ENCODE peak calls at places on chromosomes 2 and 18, in ten cellular contexts. One of them, this sample, is unnamed.
A peak's percentile ranks its signal among the peaks of the same experiment; 100 is the strongest.

GRCh38 chr2:9498210-9498609 is 23.9 kb downstream of the IAH1 start:
- DNase-seq in ovary: no peak
- DNase-seq in lower leg skin: no peak
- DNase-seq in adrenal gland: no peak
- DNase-seq in right lobe of liver: no peak
- DNase-seq in A549: no peak
- DNase-seq in uterus: no peak
- DNase-seq in IMR-90: no peak
- DNase-seq in transverse colon: no peak
- DNase-seq in heart left ventricle: no peak
- DNase-seq in this sample: no peak

GRCh38 chr2:181846840-181847554 is 44.5 kb upstream of the ITPRID2 start:
- DNase-seq in ovary: no peak
- DNase-seq in lower leg skin: no peak
- DNase-seq in adrenal gland: no peak
- DNase-seq in right lobe of liver: no peak
- DNase-seq in A549: no peak
- DNase-seq in uterus: no peak
- DNase-seq in IMR-90: no peak
- DNase-seq in transverse colon: peak; percentile 12
- DNase-seq in heart left ventricle: no peak
- DNase-seq in this sample: no peak

GRCh38 chr18:60537074-60537473 is 164.5 kb upstream of the MC4R start:
- DNase-seq in ovary: no peak
- DNase-seq in lower leg skin: no peak
- DNase-seq in adrenal gland: no peak
- DNase-seq in right lobe of liver: no peak
- DNase-seq in A549: no peak
- DNase-seq in uterus: no peak
- DNase-seq in IMR-90: no peak
- DNase-seq in transverse colon: no peak
- DNase-seq in heart left ventricle: no peak
- DNase-seq in this sample: no peak

GRCh38 chr2:157283468-157283867 is 26.0 kb downstream of the GALNT5 start:
- DNase-seq in ovary: no peak
- DNase-seq in lower leg skin: no peak
- DNase-seq in adrenal gland: no peak
- DNase-seq in right lobe of liver: no peak
- DNase-seq in A549: no peak
- DNase-seq in uterus: no peak
- DNase-seq in IMR-90: no peak
- DNase-seq in transverse colon: peak; percentile 67
- DNase-seq in heart left ventricle: no peak
- DNase-seq in this sample: no peak

GRCh38 chr18:905948-906415 is 1.3 kb downstream of the ADCYAP1 start:
- DNase-seq in ovary: no peak
- DNase-seq in lower leg skin: no peak
- DNase-seq in adrenal gland: no peak
- DNase-seq in right lobe of liver: no peak
- DNase-seq in A549: no peak
- DNase-seq in uterus: no peak
- DNase-seq in IMR-90: no peak
- DNase-seq in transverse colon: no peak
- DNase-seq in heart left ventricle: no peak
- DNase-seq in this sample: no peak

GRCh38 chr18:36274296-36274695 is 23.2 kb upstream of the FHOD3 start:
- DNase-seq in ovary: no peak
- DNase-seq in lower leg skin: no peak
- DNase-seq in adrenal gland: no peak
- DNase-seq in right lobe of liver: no peak
- DNase-seq in A549: no peak
- DNase-seq in uterus: no peak
- DNase-seq in IMR-90: no peak
- DNase-seq in transverse colon: no peak
- DNase-seq in heart left ventricle: no peak
- DNase-seq in this sample: no peak

GRCh38 chr2:109736177-109736827 is 57.8 kb upstream of the RGPD5 start:
- DNase-seq in ovary: peak; percentile 81
- DNase-seq in lower leg skin: peak; percentile 72
- DNase-seq in adrenal gland: peak; percentile 84
- DNase-seq in right lobe of liver: peak; percentile 32
- DNase-seq in A549: peak; percentile 17
- DNase-seq in uterus: peak; percentile 61
- DNase-seq in IMR-90: peak; percentile 65
- DNase-seq in transverse colon: peak; percentile 59
- DNase-seq in heart left ventricle: no peak
- DNase-seq in this sample: no peak

GRCh38 chr18:55997156-55997561 is 409.2 kb upstream of the TCF4 start:
- DNase-seq in ovary: no peak
- DNase-seq in lower leg skin: no peak
- DNase-seq in adrenal gland: no peak
- DNase-seq in right lobe of liver: no peak
- DNase-seq in A549: no peak
- DNase-seq in uterus: no peak
- DNase-seq in IMR-90: no peak
- DNase-seq in transverse colon: no peak
- DNase-seq in heart left ventricle: no peak
- DNase-seq in this sample: no peak

GRCh38 chr2:188588235-188588634 is 296.6 kb downstream of the GULP1 start:
- DNase-seq in ovary: no peak
- DNase-seq in lower leg skin: no peak
- DNase-seq in adrenal gland: no peak
- DNase-seq in right lobe of liver: no peak
- DNase-seq in A549: no peak
- DNase-seq in uterus: no peak
- DNase-seq in IMR-90: peak; percentile 20
- DNase-seq in transverse colon: no peak
- DNase-seq in heart left ventricle: no peak
- DNase-seq in this sample: no peak

GRCh38 chr2:174836345-174836999 is 72.2 kb upstream of the CHRNA1 start:
- DNase-seq in ovary: no peak
- DNase-seq in lower leg skin: no peak
- DNase-seq in adrenal gland: peak; percentile 58
- DNase-seq in right lobe of liver: no peak
- DNase-seq in A549: peak; percentile 11
- DNase-seq in uterus: no peak
- DNase-seq in IMR-90: peak; percentile 97
- DNase-seq in transverse colon: no peak
- DNase-seq in heart left ventricle: no peak
- DNase-seq in this sample: no peak

GRCh38 chr2:174340400-174341300 is 5.9 kb downstream of the SP9 start:
- DNase-seq in ovary: no peak
- DNase-seq in lower leg skin: no peak
- DNase-seq in adrenal gland: no peak
- DNase-seq in right lobe of liver: no peak
- DNase-seq in A549: no peak
- DNase-seq in uterus: no peak
- DNase-seq in IMR-90: no peak
- DNase-seq in transverse colon: no peak
- DNase-seq in heart left ventricle: no peak
- DNase-seq in this sample: no peak

GRCh38 chr2:190458352-190459107 is 50.4 kb downstream of the MFSD6 start:
- DNase-seq in ovary: no peak
- DNase-seq in lower leg skin: no peak
- DNase-seq in adrenal gland: no peak
- DNase-seq in right lobe of liver: no peak
- DNase-seq in A549: no peak
- DNase-seq in uterus: no peak
- DNase-seq in IMR-90: no peak
- DNase-seq in transverse colon: no peak
- DNase-seq in heart left ventricle: no peak
- DNase-seq in this sample: no peak

GRCh38 chr2:152740743-152741328 is 22.4 kb downstream of the ARL6IP6 start:
- DNase-seq in ovary: no peak
- DNase-seq in lower leg skin: no peak
- DNase-seq in adrenal gland: no peak
- DNase-seq in right lobe of liver: no peak
- DNase-seq in A549: peak; percentile 26
- DNase-seq in uterus: no peak
- DNase-seq in IMR-90: peak; percentile 72
- DNase-seq in transverse colon: no peak
- DNase-seq in heart left ventricle: no peak
- DNase-seq in this sample: no peak

DNA sequence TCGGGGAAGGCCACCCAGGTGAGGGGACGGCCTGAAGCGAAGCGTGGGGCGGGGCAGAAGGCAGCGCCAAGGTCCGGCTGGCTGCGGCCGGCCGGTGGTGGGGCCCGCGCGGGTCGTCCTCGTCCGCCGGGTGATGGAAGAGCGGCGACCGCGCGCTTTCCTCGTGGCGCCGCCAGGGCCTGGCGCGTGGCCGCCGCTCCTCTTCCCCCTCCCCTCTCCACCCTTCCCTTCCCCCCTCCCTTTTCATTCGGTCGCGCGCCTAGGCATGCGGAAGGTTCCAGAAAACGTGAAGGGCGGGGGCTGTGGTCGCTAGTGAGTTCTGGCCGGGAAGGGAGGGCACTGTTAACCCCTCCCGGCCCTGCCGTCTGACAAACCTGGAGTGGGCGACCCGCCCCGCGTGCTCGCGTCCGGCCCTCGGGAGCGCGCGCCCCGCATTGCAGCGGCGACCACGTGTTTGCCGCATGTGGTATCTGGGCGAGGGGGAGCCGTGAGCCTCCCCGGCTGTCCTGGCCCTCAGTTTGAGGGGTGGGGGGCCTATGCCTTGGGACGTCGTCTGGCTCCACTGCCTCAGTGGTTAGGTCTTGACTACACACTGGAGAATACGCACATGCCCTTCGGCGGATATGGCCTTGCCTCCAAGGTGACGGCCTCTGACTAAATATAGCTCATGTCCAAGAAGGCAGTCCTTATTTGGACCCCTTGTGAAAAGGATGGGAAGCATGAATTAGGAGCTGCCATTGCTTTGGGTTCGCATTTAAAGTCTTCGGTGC is 578 bp downstream of the MAT2A start:
- DNase-seq in ovary: peak; percentile 75
- DNase-seq in lower leg skin: peak; percentile 73
- DNase-seq in adrenal gland: peak; percentile 84
- DNase-seq in right lobe of liver: peak; percentile 68
- DNase-seq in A549: peak; percentile 40
- DNase-seq in uterus: peak; percentile 80
- DNase-seq in IMR-90: peak; percentile 61
- DNase-seq in transverse colon: peak; percentile 71
- DNase-seq in heart left ventricle: peak; percentile 83
- DNase-seq in this sample: peak; percentile 64
- TF ChIP-seq POLR2A in ovary: no peak
- TF ChIP-seq POLR2A in lower leg skin: no peak
- TF ChIP-seq POLR2A in adrenal gland: no peak
- TF ChIP-seq POLR2A in right lobe of liver: peak; percentile 45
- TF ChIP-seq POLR2A in A549: no peak
- TF ChIP-seq POLR2A in uterus: no peak
- TF ChIP-seq POLR2A in IMR-90: no peak
- TF ChIP-seq POLR2A in transverse colon: no peak
- TF ChIP-seq POLR2A in heart left ventricle: no peak
- TF ChIP-seq POLR2A in this sample: no peak

DNA sequence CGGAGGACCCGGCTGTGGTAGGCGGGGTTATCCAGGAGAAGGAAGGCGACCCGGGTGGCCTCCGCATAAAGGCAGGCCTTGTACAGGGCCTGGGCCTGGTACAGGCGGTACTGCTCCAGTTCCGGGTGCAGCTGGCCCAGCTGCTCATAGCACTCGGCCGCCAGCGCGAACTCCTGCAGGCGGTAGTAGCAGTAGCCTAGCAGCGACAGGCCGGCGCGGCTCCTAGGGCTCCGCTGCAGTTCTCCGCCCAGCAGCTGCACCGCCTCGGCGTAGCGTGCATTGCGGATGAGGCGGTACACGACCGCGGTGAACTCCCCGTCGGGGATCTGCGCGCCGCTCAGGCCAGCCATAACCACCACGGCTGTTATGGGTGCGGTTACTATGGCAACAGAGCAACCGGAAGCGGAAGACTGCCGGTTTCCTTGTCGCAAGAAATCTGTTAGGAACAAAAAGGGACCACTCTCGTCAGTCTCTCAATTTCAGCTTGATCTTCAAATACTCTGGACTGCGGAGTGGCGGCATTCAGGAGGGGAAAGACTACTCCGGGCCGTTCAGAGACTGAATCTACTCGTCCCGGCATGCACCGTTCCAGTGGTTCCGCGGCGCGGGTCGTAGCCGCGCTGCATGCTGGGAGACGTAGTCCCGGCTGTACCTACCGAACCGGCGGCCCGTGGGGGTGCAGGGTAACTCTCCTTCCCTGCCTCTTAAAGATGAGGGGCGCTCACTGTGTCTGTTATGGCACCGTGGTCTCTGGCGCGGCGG is 160.0 kb downstream of the AGPS start:
- DNase-seq in ovary: peak; percentile 86
- DNase-seq in lower leg skin: peak; percentile 80
- DNase-seq in adrenal gland: peak; percentile 93
- DNase-seq in right lobe of liver: peak; percentile 88
- DNase-seq in A549: peak; percentile 89
- DNase-seq in uterus: peak; percentile 83
- DNase-seq in IMR-90: peak; percentile 88
- DNase-seq in transverse colon: peak; percentile 89
- DNase-seq in heart left ventricle: peak; percentile 92
- DNase-seq in this sample: peak; percentile 92
- TF ChIP-seq POLR2A in ovary: peak; percentile 25
- TF ChIP-seq POLR2A in lower leg skin: no peak
- TF ChIP-seq POLR2A in adrenal gland: no peak
- TF ChIP-seq POLR2A in right lobe of liver: peak; percentile 26
- TF ChIP-seq POLR2A in A549: peak; percentile 54
- TF ChIP-seq POLR2A in uterus: peak; percentile 36
- TF ChIP-seq POLR2A in IMR-90: no peak
- TF ChIP-seq POLR2A in transverse colon: peak; percentile 29
- TF ChIP-seq POLR2A in heart left ventricle: no peak
- TF ChIP-seq POLR2A in this sample: no peak

DNA sequence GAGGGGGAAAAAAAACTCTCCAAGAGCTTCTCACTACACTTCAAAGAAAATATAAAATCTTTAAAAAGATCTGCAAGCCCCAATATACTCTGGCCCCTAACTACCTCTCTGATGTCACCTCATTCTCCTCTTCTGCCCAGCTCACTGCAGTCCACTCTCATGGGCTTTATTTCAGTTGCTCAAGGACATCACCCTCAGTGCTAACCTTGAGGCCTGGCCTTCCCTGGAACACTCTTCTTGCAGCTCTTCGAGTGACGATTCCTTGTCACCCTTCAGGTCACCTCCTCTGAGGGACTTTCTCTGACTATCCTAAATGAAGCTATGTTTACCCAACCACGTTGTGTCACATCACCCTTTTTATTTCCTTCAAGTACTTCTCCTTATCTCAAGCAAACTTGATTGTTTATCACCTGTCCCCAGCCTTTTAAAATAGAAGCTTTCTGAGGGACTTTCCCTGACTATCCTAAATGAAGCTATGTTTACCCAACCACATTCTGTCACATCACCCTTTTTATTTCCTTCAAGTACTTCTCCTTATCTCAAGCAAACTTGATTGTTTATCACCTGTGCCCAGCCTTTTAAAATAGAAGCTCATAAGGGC is 10.4 kb downstream of the RTTN start:
- DNase-seq in ovary: no peak
- DNase-seq in lower leg skin: no peak
- DNase-seq in adrenal gland: no peak
- DNase-seq in right lobe of liver: no peak
- DNase-seq in A549: no peak
- DNase-seq in uterus: no peak
- DNase-seq in IMR-90: no peak
- DNase-seq in transverse colon: no peak
- DNase-seq in heart left ventricle: no peak
- DNase-seq in this sample: no peak
- TF ChIP-seq POLR2A in ovary: no peak
- TF ChIP-seq POLR2A in lower leg skin: no peak
- TF ChIP-seq POLR2A in adrenal gland: no peak
- TF ChIP-seq POLR2A in right lobe of liver: no peak
- TF ChIP-seq POLR2A in A549: no peak
- TF ChIP-seq POLR2A in uterus: no peak
- TF ChIP-seq POLR2A in IMR-90: no peak
- TF ChIP-seq POLR2A in transverse colon: no peak
- TF ChIP-seq POLR2A in heart left ventricle: no peak
- TF ChIP-seq POLR2A in this sample: no peak

GRCh38 chr2:229921101-229921891 is 513 bp downstream of the TRIP12 start:
- DNase-seq in ovary: peak; percentile 77
- DNase-seq in lower leg skin: peak; percentile 73
- DNase-seq in adrenal gland: peak; percentile 83
- DNase-seq in right lobe of liver: peak; percentile 73
- DNase-seq in A549: peak; percentile 51
- DNase-seq in uterus: peak; percentile 76
- DNase-seq in IMR-90: peak; percentile 58
- DNase-seq in transverse colon: peak; percentile 75
- DNase-seq in heart left ventricle: peak; percentile 76
- DNase-seq in this sample: peak; percentile 74
- TF ChIP-seq POLR2A in ovary: no peak
- TF ChIP-seq POLR2A in lower leg skin: no peak
- TF ChIP-seq POLR2A in adrenal gland: no peak
- TF ChIP-seq POLR2A in right lobe of liver: peak; percentile 26
- TF ChIP-seq POLR2A in A549: no peak
- TF ChIP-seq POLR2A in uterus: peak; percentile 15
- TF ChIP-seq POLR2A in IMR-90: peak; percentile 73
- TF ChIP-seq POLR2A in transverse colon: peak; percentile 34
- TF ChIP-seq POLR2A in heart left ventricle: no peak
- TF ChIP-seq POLR2A in this sample: no peak